ENCODE peak calls at places on chromosome 9, in ten cellular contexts. One of them, this sample, is unnamed. For H3K27me3, the result is how much of the 10 kb centered on the place peaks cover.

GRCh38 chr9:18707489-18708210 is 233.7 kb downstream of the ADAMTSL1 start:
- DNase-seq in HepG2: no peak
- DNase-seq in stomach: no peak
- DNase-seq in transverse colon: no peak
- DNase-seq in upper lobe of left lung: no peak
- DNase-seq in suprapubic skin: no peak
- DNase-seq in GM12878: no peak
- DNase-seq in H1: no peak
- DNase-seq in ovary: no peak
- DNase-seq in sigmoid colon: no peak
- DNase-seq in this sample: no peak

GRCh38 chr9:109064963-109065701 is 51.8 kb upstream of the CTNNAL1 start:
- DNase-seq in HepG2: no peak
- DNase-seq in stomach: no peak
- DNase-seq in transverse colon: no peak
- DNase-seq in upper lobe of left lung: no peak
- DNase-seq in suprapubic skin: no peak
- DNase-seq in GM12878: no peak
- DNase-seq in H1: no peak
- DNase-seq in ovary: no peak
- DNase-seq in sigmoid colon: no peak
- DNase-seq in this sample: no peak

GRCh38 chr9:125433461-125434001 is 171.9 kb downstream of the GAPVD1 start:
- DNase-seq in HepG2: no peak
- DNase-seq in stomach: no peak
- DNase-seq in transverse colon: no peak
- DNase-seq in upper lobe of left lung: no peak
- DNase-seq in suprapubic skin: no peak
- DNase-seq in GM12878: no peak
- DNase-seq in H1: no peak
- DNase-seq in ovary: peak
- DNase-seq in sigmoid colon: peak
- DNase-seq in this sample: no peak

GRCh38 chr9:122845116-122845515 is 16.7 kb upstream of the PDCL start:
- DNase-seq in HepG2: no peak
- DNase-seq in stomach: no peak
- DNase-seq in transverse colon: no peak
- DNase-seq in upper lobe of left lung: no peak
- DNase-seq in suprapubic skin: no peak
- DNase-seq in GM12878: no peak
- DNase-seq in H1: no peak
- DNase-seq in ovary: no peak
- DNase-seq in sigmoid colon: no peak
- DNase-seq in this sample: no peak

GRCh38 chr9:110472111-110472510 is 107.4 kb downstream of the SVEP1 start:
- DNase-seq in HepG2: no peak
- DNase-seq in stomach: no peak
- DNase-seq in transverse colon: no peak
- DNase-seq in upper lobe of left lung: no peak
- DNase-seq in suprapubic skin: no peak
- DNase-seq in GM12878: no peak
- DNase-seq in H1: no peak
- DNase-seq in ovary: no peak
- DNase-seq in sigmoid colon: no peak
- DNase-seq in this sample: no peak

GRCh38 chr9:90878562-90878961 is 76.9 kb downstream of the SYK start:
- DNase-seq in HepG2: no peak
- DNase-seq in stomach: no peak
- DNase-seq in transverse colon: no peak
- DNase-seq in upper lobe of left lung: no peak
- DNase-seq in suprapubic skin: no peak
- DNase-seq in GM12878: no peak
- DNase-seq in H1: no peak
- DNase-seq in ovary: no peak
- DNase-seq in sigmoid colon: no peak
- DNase-seq in this sample: no peak

GRCh38 chr9:21801683-21802417 is 586 bp upstream of the MTAP start:
- DNase-seq in HepG2: peak
- DNase-seq in stomach: peak
- DNase-seq in transverse colon: peak
- DNase-seq in upper lobe of left lung: peak
- DNase-seq in suprapubic skin: peak
- DNase-seq in GM12878: no peak
- DNase-seq in H1: no peak
- DNase-seq in ovary: peak
- DNase-seq in sigmoid colon: peak
- DNase-seq in this sample: no peak

GRCh38 chr9:87957839-87958238 is 16.5 kb downstream of the CDK20 start:
- DNase-seq in HepG2: no peak
- DNase-seq in stomach: no peak
- DNase-seq in transverse colon: no peak
- DNase-seq in upper lobe of left lung: no peak
- DNase-seq in suprapubic skin: no peak
- DNase-seq in GM12878: no peak
- DNase-seq in H1: no peak
- DNase-seq in ovary: no peak
- DNase-seq in sigmoid colon: no peak
- DNase-seq in this sample: peak

GRCh38 chr9:22165144-22165543 is 156.0 kb upstream of the CDKN2B start:
- DNase-seq in HepG2: no peak
- DNase-seq in stomach: no peak
- DNase-seq in transverse colon: no peak
- DNase-seq in upper lobe of left lung: no peak
- DNase-seq in suprapubic skin: no peak
- DNase-seq in GM12878: no peak
- DNase-seq in H1: no peak
- DNase-seq in ovary: no peak
- DNase-seq in sigmoid colon: no peak
- DNase-seq in this sample: no peak

GRCh38 chr9:99489043-99489378 is 266.9 kb downstream of the SEC61B start:
- DNase-seq in HepG2: no peak
- DNase-seq in stomach: no peak
- DNase-seq in transverse colon: no peak
- DNase-seq in upper lobe of left lung: no peak
- DNase-seq in suprapubic skin: no peak
- DNase-seq in GM12878: no peak
- DNase-seq in H1: no peak
- DNase-seq in ovary: no peak
- DNase-seq in sigmoid colon: no peak
- DNase-seq in this sample: no peak

GRCh38 chr9:8332296-8332695 is 532.7 kb upstream of the DMAC1 start:
- DNase-seq in HepG2: no peak
- DNase-seq in stomach: no peak
- DNase-seq in transverse colon: no peak
- DNase-seq in upper lobe of left lung: no peak
- DNase-seq in suprapubic skin: no peak
- DNase-seq in GM12878: no peak
- DNase-seq in H1: no peak
- DNase-seq in ovary: no peak
- DNase-seq in sigmoid colon: no peak
- DNase-seq in this sample: no peak

GRCh38 chr9:35333551-35333950 is 156.4 kb upstream of the RUSC2 start:
- DNase-seq in HepG2: no peak
- DNase-seq in stomach: no peak
- DNase-seq in transverse colon: no peak
- DNase-seq in upper lobe of left lung: no peak
- DNase-seq in suprapubic skin: no peak
- DNase-seq in GM12878: no peak
- DNase-seq in H1: no peak
- DNase-seq in ovary: no peak
- DNase-seq in sigmoid colon: no peak
- DNase-seq in this sample: no peak
- H3K27me3 ChIP-seq in HepG2: under half
- H3K27me3 ChIP-seq in stomach: under half
- H3K27me3 ChIP-seq in transverse colon: under half
- H3K27me3 ChIP-seq in upper lobe of left lung: under half
- H3K27me3 ChIP-seq in suprapubic skin: under half
- H3K27me3 ChIP-seq in GM12878: under half
- H3K27me3 ChIP-seq in H1: under half
- H3K27me3 ChIP-seq in ovary: under half
- H3K27me3 ChIP-seq in sigmoid colon: under half
- H3K27me3 ChIP-seq in this sample: under half

DNA sequence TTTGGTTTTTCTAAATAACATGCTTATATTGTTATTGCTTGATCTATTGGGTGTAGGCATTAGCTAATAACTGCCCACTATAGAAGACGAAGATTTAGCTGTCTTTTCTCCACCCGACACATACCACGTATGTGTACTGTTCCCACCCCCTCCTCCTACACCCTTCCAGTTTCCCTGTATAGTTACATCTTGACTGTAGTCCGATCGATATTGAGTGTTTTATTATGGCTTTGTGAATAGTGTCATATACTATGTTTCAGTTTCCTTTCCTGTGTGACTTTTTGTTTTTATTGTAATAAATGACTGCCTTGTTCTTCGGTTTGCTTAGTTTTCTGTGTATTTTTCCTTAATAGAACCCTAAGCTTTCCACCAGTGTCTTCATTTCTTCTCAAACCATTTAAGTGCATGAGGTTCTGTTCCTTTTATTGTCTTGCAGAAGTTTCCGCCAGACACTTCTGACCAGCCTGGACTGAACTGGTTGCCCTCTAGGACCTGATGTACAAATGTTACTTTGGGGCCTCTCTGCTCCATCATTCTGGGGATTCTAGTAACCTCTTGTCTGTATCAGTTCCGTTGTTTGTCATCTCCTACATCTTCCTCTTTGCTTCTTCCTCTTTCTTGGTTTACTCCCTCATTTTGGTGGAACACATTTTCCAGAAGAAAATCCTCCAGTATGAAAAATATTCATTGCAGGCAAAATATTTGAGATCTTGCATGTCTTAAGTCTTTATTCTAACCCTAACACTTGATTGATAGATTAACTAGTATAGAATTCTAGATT is 61.8 kb downstream of the PRKACG start:
- DNase-seq in HepG2: no peak
- DNase-seq in stomach: no peak
- DNase-seq in transverse colon: no peak
- DNase-seq in upper lobe of left lung: no peak
- DNase-seq in suprapubic skin: no peak
- DNase-seq in GM12878: no peak
- DNase-seq in H1: no peak
- DNase-seq in ovary: no peak
- DNase-seq in sigmoid colon: no peak
- DNase-seq in this sample: no peak
- TF ChIP-seq EP300 in HepG2: no peak
- TF ChIP-seq EP300 in stomach: no peak
- TF ChIP-seq EP300 in transverse colon: no peak
- TF ChIP-seq EP300 in upper lobe of left lung: no peak
- TF ChIP-seq EP300 in suprapubic skin: no peak
- TF ChIP-seq EP300 in GM12878: no peak
- TF ChIP-seq EP300 in H1: no peak
- TF ChIP-seq EP300 in ovary: no peak
- TF ChIP-seq EP300 in sigmoid colon: no peak
- TF ChIP-seq EP300 in this sample: no peak

GRCh38 chr9:134320916-134321570 is 5.2 kb upstream of the RXRA start:
- DNase-seq in HepG2: peak
- DNase-seq in stomach: no peak
- DNase-seq in transverse colon: no peak
- DNase-seq in upper lobe of left lung: no peak
- DNase-seq in suprapubic skin: peak
- DNase-seq in GM12878: no peak
- DNase-seq in H1: no peak
- DNase-seq in ovary: peak
- DNase-seq in sigmoid colon: peak
- DNase-seq in this sample: no peak
- H3K27me3 ChIP-seq in HepG2: under half
- H3K27me3 ChIP-seq in stomach: under half
- H3K27me3 ChIP-seq in transverse colon: under half
- H3K27me3 ChIP-seq in upper lobe of left lung: under half
- H3K27me3 ChIP-seq in suprapubic skin: under half
- H3K27me3 ChIP-seq in GM12878: under half
- H3K27me3 ChIP-seq in H1: under half
- H3K27me3 ChIP-seq in ovary: under half
- H3K27me3 ChIP-seq in sigmoid colon: under half
- H3K27me3 ChIP-seq in this sample: under half

GRCh38 chr9:123927625-123928308 is 2.2 kb downstream of the DENND1A start:
- DNase-seq in HepG2: no peak
- DNase-seq in stomach: no peak
- DNase-seq in transverse colon: peak
- DNase-seq in upper lobe of left lung: no peak
- DNase-seq in suprapubic skin: no peak
- DNase-seq in GM12878: peak
- DNase-seq in H1: no peak
- DNase-seq in ovary: no peak
- DNase-seq in sigmoid colon: no peak
- DNase-seq in this sample: peak

GRCh38 chr9:123926986-123927385 is 2.9 kb downstream of the DENND1A start:
- DNase-seq in HepG2: no peak
- DNase-seq in stomach: no peak
- DNase-seq in transverse colon: no peak
- DNase-seq in upper lobe of left lung: no peak
- DNase-seq in suprapubic skin: no peak
- DNase-seq in GM12878: no peak
- DNase-seq in H1: no peak
- DNase-seq in ovary: no peak
- DNase-seq in sigmoid colon: no peak
- DNase-seq in this sample: peak

GRCh38 chr9:123929177-123929869 is 603 bp downstream of the DENND1A start:
- DNase-seq in HepG2: peak
- DNase-seq in stomach: no peak
- DNase-seq in transverse colon: peak
- DNase-seq in upper lobe of left lung: no peak
- DNase-seq in suprapubic skin: peak
- DNase-seq in GM12878: no peak
- DNase-seq in H1: no peak
- DNase-seq in ovary: no peak
- DNase-seq in sigmoid colon: no peak
- DNase-seq in this sample: no peak

GRCh38 chr9:123929870-123930831 is at the start of gene DENND1A:
- DNase-seq in HepG2: peak
- DNase-seq in stomach: peak
- DNase-seq in transverse colon: peak
- DNase-seq in upper lobe of left lung: peak
- DNase-seq in suprapubic skin: peak
- DNase-seq in GM12878: no peak
- DNase-seq in H1: no peak
- DNase-seq in ovary: peak
- DNase-seq in sigmoid colon: peak
- DNase-seq in this sample: peak

DNA sequence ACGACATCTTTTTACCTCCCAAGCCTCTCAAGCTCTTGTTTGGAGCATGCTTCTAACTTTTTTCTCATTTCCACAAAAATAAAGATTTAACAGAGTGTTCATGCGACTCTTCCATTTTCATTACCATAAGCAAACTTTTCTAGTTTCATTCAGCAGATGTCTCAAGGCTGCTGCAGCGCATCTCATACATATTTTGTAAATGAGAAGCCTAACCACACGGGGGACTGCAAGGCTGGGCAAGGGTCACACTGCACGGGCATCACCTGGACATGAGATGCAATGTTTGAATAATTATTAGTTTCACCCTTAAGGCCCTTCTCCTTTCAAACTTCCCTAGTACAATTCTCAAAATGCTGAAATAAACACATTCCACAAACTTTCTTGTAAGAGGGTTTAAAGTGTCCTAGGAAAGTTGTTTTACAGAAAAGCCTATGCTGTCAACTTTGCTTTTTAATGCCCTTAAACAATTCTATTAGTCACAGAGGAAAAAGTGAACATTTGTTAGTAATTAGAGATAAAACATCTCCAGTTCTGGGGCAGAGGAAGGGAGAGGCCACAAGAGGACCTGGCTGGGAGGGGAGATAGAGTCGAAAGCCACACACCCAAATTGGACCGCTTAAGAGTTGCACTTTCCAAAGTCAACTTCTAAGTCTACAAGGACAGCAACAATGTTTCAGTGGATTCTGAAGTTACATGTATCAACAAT is 1.3 kb downstream of the DENND1A start:
- DNase-seq in HepG2: no peak
- DNase-seq in stomach: no peak
- DNase-seq in transverse colon: no peak
- DNase-seq in upper lobe of left lung: no peak
- DNase-seq in suprapubic skin: no peak
- DNase-seq in GM12878: no peak
- DNase-seq in H1: no peak
- DNase-seq in ovary: no peak
- DNase-seq in sigmoid colon: no peak
- DNase-seq in this sample: peak
- TF ChIP-seq EP300 in HepG2: no peak
- TF ChIP-seq EP300 in stomach: no peak
- TF ChIP-seq EP300 in transverse colon: no peak
- TF ChIP-seq EP300 in upper lobe of left lung: no peak
- TF ChIP-seq EP300 in suprapubic skin: no peak
- TF ChIP-seq EP300 in GM12878: no peak
- TF ChIP-seq EP300 in H1: no peak
- TF ChIP-seq EP300 in ovary: no peak
- TF ChIP-seq EP300 in sigmoid colon: no peak
- TF ChIP-seq EP300 in this sample: no peak

This sample was measured in esophagus muscularis mucosa.